ENCODE peak calls at places on chromosomes 2 and 18, in six cellular contexts. D, X, N, E, U and V are unnamed samples.

GRCh38 chr2:33146112-33146511 is 199.4 kb downstream of the LTBP1 start:
- DNase-seq in X (no peak), D (no peak), N (no peak), E (no peak), U (no peak), V (no peak)

GRCh38 chr2:18719978-18720775 is 130.8 kb upstream of the NT5C1B start:
- DNase-seq in D (peak; percentile 61), U (peak; percentile 74), X (no peak), N (peak; percentile 29), E (no peak), V (no peak)

GRCh38 chr2:71326968-71327367 is 4.6 kb upstream of the ZNF638 start:
- DNase-seq in E (no peak), N (no peak), D (no peak), X (no peak), U (no peak), V (no peak)

GRCh38 chr2:231514951-231515297 is 15.3 kb downstream of the NMUR1 start:
- DNase-seq in D (no peak), E (no peak), X (no peak), N (no peak), U (no peak), V (no peak)

GRCh38 chr18:7921938-7922587 is 354.9 kb downstream of the PTPRM start:
- DNase-seq in U (peak; percentile 54), X (no peak), D (peak; percentile 52), E (no peak), N (peak; percentile 86), V (no peak)

GRCh38 chr2:86412007-86412406 is 29.2 kb upstream of the KDM3A start:
- DNase-seq in D (no peak), E (no peak), N (no peak), X (no peak), U (no peak), V (no peak)

GRCh38 chr2:45072862-45073237 is 63.6 kb upstream of the SIX2 start:
- DNase-seq in D (no peak), X (no peak), N (no peak), E (no peak), U (no peak), V (no peak)

GRCh38 chr18:59700535-59700967 is 3.3 kb upstream of the CCBE1 start:
- DNase-seq in X (no peak), U (no peak), N (no peak), E (no peak), D (no peak), V (no peak)

GRCh38 chr2:230664128-230664527 is 48.5 kb upstream of the CAB39 start:
- DNase-seq in N (no peak), U (peak; percentile 59), D (peak; percentile 25), E (no peak), X (no peak), V (peak; percentile 59)

GRCh38 chr2:59974051-59974766 is 579.2 kb downstream of the BCL11A start:
- DNase-seq in E (no peak), U (no peak), D (no peak), N (no peak), X (no peak), V (no peak)

GRCh38 chr2:204027105-204027504 is 90.5 kb downstream of the ICOS start:
- DNase-seq in U (peak; percentile 8), E (no peak), N (no peak), X (no peak), D (no peak), V (no peak)

GRCh38 chr18:55319517-55319905 is 268.5 kb downstream of the TCF4 start:
- DNase-seq in D (peak; percentile 83), U (no peak), E (no peak), X (no peak), N (no peak), V (no peak)

GRCh38 chr2:202378661-202379338 is 2.7 kb downstream of the BMPR2 start:
- DNase-seq in U (no peak), D (no peak), N (no peak), X (no peak), E (no peak), V (no peak)

GRCh38 chr2:43609304-43609883 is 13.6 kb upstream of the THADA start:
- DNase-seq in X (peak; percentile 40), D (peak; percentile 40), E (peak; percentile 48), U (peak; percentile 23), N (peak; percentile 66), V (peak; percentile 40)

DNA sequence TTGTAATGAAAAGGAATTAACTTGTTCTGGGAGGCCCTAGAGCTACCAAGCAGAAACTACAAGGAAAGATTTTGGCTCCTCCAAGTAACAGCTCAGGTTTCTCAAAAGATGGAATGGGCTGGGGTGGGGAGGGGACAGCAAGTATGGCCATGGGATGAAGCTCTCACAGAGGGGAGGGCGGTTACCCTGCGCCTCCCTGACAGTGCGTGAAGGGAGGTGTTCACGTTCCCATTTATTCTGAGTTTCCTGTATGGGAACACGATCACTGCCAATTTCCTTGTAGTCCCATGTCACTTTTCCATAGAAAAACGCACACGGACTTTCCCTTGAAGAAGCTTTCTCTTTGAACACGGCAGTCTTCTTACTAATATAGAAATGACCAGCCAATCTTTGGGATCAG is 17.0 kb downstream of the CDC42EP3 start:
- DNase-seq in U (no peak), D (no peak), N (no peak), E (no peak), X (no peak), V (no peak)
- H3K4me3 ChIP-seq in U (no peak overlapping the region), D (no peak overlapping the region), N (no peak overlapping the region), E (no peak overlapping the region), X (no peak overlapping the region), V (no peak overlapping the region)

GRCh38 chr18:67410075-67410474 is 106.4 kb downstream of the DSEL start:
- DNase-seq in U (no peak), N (no peak), D (peak; percentile 15), E (no peak), X (no peak), V (no peak)
- TF ChIP-seq CTCF in U (no peak), N (no peak), D (no peak), E (no peak), X (no peak), V (no peak)

GRCh38 chr18:25503567-25504081 is 151.7 kb upstream of the ZNF521 start:
- DNase-seq in D (peak; percentile 74), N (peak; percentile 27), U (peak; percentile 68), X (no peak), E (peak; percentile 70), V (peak; percentile 31)
- H3K4me3 ChIP-seq in D (peak overlapping the region; percentile 54), N (peak overlapping the region; percentile 31), U (peak overlapping the region; percentile 31), X (no peak overlapping the region), E (peak overlapping the region; percentile 40), V (peak overlapping the region; percentile 50)

GRCh38 chr2:107936427-107937359 is 49.6 kb upstream of the SLC5A7 start:
- DNase-seq in X (no peak), E (no peak), D (no peak), N (peak; percentile 11), U (no peak), V (no peak)
- TF ChIP-seq CTCF in X (no peak), E (no peak), D (peak; percentile 34), N (peak; percentile 81), U (no peak), V (peak; percentile 45)

DNA sequence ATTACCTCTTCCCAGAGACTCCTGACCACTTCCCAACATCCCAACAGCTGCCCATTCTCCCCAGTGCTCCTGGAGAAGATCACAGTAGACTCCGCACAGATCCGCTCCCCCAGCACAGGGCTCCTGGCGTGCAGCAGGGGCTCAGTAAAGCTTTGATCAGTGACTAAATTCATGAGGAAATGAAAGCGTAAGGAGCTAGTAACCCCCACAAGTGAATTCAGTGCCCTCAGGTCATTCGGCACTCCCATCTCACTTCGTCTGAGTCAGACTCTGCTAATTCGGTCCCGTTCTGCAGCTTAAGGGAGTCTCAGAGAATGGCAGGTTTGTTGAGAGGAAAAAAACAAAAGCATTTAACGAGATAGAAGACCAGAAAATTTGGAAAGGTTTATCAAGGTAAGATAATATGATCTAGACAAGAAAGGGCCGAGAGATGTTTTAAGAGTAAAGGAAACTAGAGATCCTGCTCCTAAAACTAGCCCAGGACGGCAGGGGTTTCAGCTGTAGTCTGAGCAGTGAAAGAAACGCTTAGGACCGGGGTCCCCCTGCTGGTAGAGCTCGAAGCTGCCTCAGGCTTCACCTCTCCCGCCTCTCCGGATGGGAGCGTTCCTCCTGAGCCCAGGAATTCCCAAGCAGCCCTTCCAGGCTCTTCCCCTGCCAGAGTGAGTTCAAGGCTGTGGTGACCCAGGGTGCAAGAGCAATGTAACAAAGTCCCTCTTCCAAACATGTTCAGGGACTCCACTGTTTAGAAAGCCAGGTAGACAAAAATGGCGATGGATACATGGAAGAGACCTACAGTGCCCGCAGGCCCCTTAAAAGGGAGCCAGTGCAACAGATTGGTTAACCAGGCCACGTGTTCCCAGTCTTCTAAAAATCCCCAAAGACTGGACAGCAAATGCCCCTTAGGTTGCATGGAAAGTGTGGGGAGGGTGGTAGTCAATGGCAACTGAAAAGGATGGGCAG is 127.3 kb downstream of the DNER start:
- DNase-seq in D (peak; percentile 73), X (no peak), U (peak; percentile 65), E (peak; percentile 90), N (peak; percentile 77), V (peak; percentile 80)
- H3K4me3 ChIP-seq in D (peak overlapping the region; percentile 41), X (no peak overlapping the region), U (peak overlapping the region; percentile 30), E (peak overlapping the region; percentile 14), N (peak overlapping the region; percentile 32), V (no peak overlapping the region)

GRCh38 chr2:142875642-142876041 is 1.8 kb upstream of the KYNU start:
- DNase-seq in U (no peak), D (no peak), X (no peak), E (no peak), N (no peak), V (no peak)

GRCh38 chr2:142878061-142878741 is 737 bp downstream of the KYNU start:
- DNase-seq in N (no peak), E (no peak), X (no peak), U (no peak), D (no peak), V (no peak)

GRCh38 chr2:142877265-142877756 is at the start of gene KYNU:
- DNase-seq in X (no peak), N (peak; percentile 92), U (no peak), D (no peak), E (no peak), V (no peak)

GRCh38 chr2:142875010-142875409 is 2.5 kb upstream of the KYNU start:
- DNase-seq in D (no peak), E (no peak), N (peak; percentile 54), U (no peak), X (no peak), V (no peak)

DNA sequence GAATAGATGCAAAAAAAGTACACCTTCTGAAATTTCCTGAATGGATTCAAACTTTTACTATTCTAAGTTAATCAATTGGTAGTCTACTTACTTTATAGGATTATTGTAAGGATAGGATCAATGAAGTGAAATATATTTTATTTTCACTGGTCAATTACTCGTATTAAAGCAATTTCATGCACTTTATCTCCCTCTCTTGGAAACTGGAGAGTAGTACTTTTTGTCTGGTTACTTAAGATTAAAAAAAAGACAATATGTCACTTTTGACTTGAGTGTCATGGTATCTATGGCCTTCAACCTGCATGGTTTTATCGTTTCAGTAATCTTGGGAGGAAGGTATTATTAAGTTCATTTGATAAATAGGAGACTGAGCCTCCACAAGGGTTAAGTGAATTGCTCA is 1.0 kb upstream of the KYNU start:
- DNase-seq in E (no peak), D (no peak), X (no peak), N (peak; percentile 51), U (no peak), V (no peak)
- TF ChIP-seq CTCF in E (no peak), D (no peak), X (no peak), N (peak; percentile 41), U (no peak), V (no peak)

DNA sequence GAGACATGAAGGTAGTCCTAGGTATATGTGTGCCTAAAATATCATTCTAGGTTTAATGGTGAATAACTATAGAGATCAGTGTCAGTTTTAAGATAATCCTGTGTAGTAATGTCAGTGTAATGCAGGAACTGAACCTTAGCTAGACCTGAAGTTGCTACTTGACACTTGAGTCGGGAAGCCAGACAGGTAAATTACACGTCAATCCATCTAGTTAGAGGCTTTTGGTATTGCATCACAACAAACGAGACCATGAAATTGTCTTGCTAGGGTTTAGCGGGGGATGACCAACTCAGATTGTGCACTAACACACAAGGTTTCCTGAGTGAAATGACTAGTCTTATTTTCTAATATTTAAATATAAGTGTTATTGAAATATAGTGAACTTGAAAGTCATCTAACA is 2.0 kb downstream of the YPEL5 start:
- DNase-seq in D (no peak), E (no peak), X (no peak), N (no peak), U (no peak), V (no peak)
- H3K4me3 ChIP-seq in D (no peak overlapping the region), E (no peak overlapping the region), X (no peak overlapping the region), N (no peak overlapping the region), U (no peak overlapping the region), V (no peak overlapping the region)